ENCODE peak calls at places on chromosomes 4 and X, in eight cellular contexts. One of them, this sample, is unnamed.

GRCh38 chr4:22099896-22100295 is 151.3 kb upstream of the KCNIP4 start:
- DNase-seq in Panc1: no peak
- DNase-seq in suprapubic skin: no peak
- DNase-seq in esophagus muscularis mucosa: no peak
- DNase-seq in breast epithelium: no peak
- DNase-seq in HL-60: no peak
- DNase-seq in GM12892: no peak
- DNase-seq in sigmoid colon: no peak
- DNase-seq in this sample: no peak

GRCh38 chr4:119053245-119053644 is 82.4 kb upstream of the MYOZ2 start:
- DNase-seq in Panc1: no peak
- DNase-seq in suprapubic skin: no peak
- DNase-seq in esophagus muscularis mucosa: no peak
- DNase-seq in breast epithelium: no peak
- DNase-seq in HL-60: no peak
- DNase-seq in GM12892: no peak
- DNase-seq in sigmoid colon: no peak
- DNase-seq in this sample: no peak

GRCh38 chr4:2298548-2298991 is 36.7 kb upstream of the MXD4 start:
- DNase-seq in Panc1: no peak
- DNase-seq in suprapubic skin: no peak
- DNase-seq in esophagus muscularis mucosa: no peak
- DNase-seq in breast epithelium: no peak
- DNase-seq in HL-60: no peak
- DNase-seq in GM12892: peak
- DNase-seq in sigmoid colon: no peak
- DNase-seq in this sample: no peak

GRCh38 chrX:100650841-100651240 is 6.8 kb downstream of the SRPX2 start:
- DNase-seq in Panc1: no peak
- DNase-seq in suprapubic skin: no peak
- DNase-seq in esophagus muscularis mucosa: no peak
- DNase-seq in breast epithelium: no peak
- DNase-seq in HL-60: no peak
- DNase-seq in GM12892: no peak
- DNase-seq in sigmoid colon: no peak
- DNase-seq in this sample: no peak

GRCh38 chrX:149513713-149514427 is 8.8 kb upstream of the IDS start:
- DNase-seq in Panc1: no peak
- DNase-seq in suprapubic skin: no peak
- DNase-seq in esophagus muscularis mucosa: no peak
- DNase-seq in breast epithelium: no peak
- DNase-seq in HL-60: no peak
- DNase-seq in GM12892: no peak
- DNase-seq in sigmoid colon: no peak
- DNase-seq in this sample: no peak

GRCh38 chr4:72314869-72315268 is 254.2 kb downstream of the ADAMTS3 start:
- DNase-seq in Panc1: no peak
- DNase-seq in suprapubic skin: no peak
- DNase-seq in esophagus muscularis mucosa: no peak
- DNase-seq in breast epithelium: no peak
- DNase-seq in HL-60: no peak
- DNase-seq in GM12892: no peak
- DNase-seq in sigmoid colon: no peak
- DNase-seq in this sample: no peak

GRCh38 chr4:7654550-7655266 is 220.0 kb upstream of the PSAPL1 start:
- DNase-seq in Panc1: no peak
- DNase-seq in suprapubic skin: no peak
- DNase-seq in esophagus muscularis mucosa: no peak
- DNase-seq in breast epithelium: no peak
- DNase-seq in HL-60: no peak
- DNase-seq in GM12892: no peak
- DNase-seq in sigmoid colon: no peak
- DNase-seq in this sample: no peak

GRCh38 chrX:15750611-15751159 is 12.6 kb downstream of the CA5B start:
- DNase-seq in Panc1: no peak
- DNase-seq in suprapubic skin: no peak
- DNase-seq in esophagus muscularis mucosa: no peak
- DNase-seq in breast epithelium: no peak
- DNase-seq in HL-60: no peak
- DNase-seq in GM12892: no peak
- DNase-seq in sigmoid colon: no peak
- DNase-seq in this sample: no peak

GRCh38 chrX:68461541-68461940 is 28.2 kb upstream of the OPHN1 start:
- DNase-seq in Panc1: no peak
- DNase-seq in suprapubic skin: no peak
- DNase-seq in esophagus muscularis mucosa: no peak
- DNase-seq in breast epithelium: no peak
- DNase-seq in HL-60: no peak
- DNase-seq in GM12892: no peak
- DNase-seq in sigmoid colon: no peak
- DNase-seq in this sample: no peak

GRCh38 chr4:70940134-70940533 is 38.0 kb downstream of the MOB1B start:
- DNase-seq in Panc1: no peak
- DNase-seq in suprapubic skin: no peak
- DNase-seq in esophagus muscularis mucosa: no peak
- DNase-seq in breast epithelium: no peak
- DNase-seq in HL-60: no peak
- DNase-seq in GM12892: no peak
- DNase-seq in sigmoid colon: no peak
- DNase-seq in this sample: no peak

GRCh38 chrX:71053217-71053621 is 14.9 kb downstream of the SNX12 start:
- DNase-seq in Panc1: no peak
- DNase-seq in suprapubic skin: no peak
- DNase-seq in esophagus muscularis mucosa: no peak
- DNase-seq in breast epithelium: no peak
- DNase-seq in HL-60: no peak
- DNase-seq in GM12892: no peak
- DNase-seq in sigmoid colon: no peak
- DNase-seq in this sample: no peak

GRCh38 chr4:20629180-20630115 is 70.8 kb upstream of the PACRGL start:
- DNase-seq in Panc1: no peak
- DNase-seq in suprapubic skin: no peak
- DNase-seq in esophagus muscularis mucosa: no peak
- DNase-seq in breast epithelium: no peak
- DNase-seq in HL-60: peak
- DNase-seq in GM12892: no peak
- DNase-seq in sigmoid colon: no peak
- DNase-seq in this sample: no peak

GRCh38 chr4:182800216-182800515 is 117.0 kb downstream of the DCTD start:
- DNase-seq in Panc1: no peak
- DNase-seq in suprapubic skin: no peak
- DNase-seq in esophagus muscularis mucosa: no peak
- DNase-seq in breast epithelium: no peak
- DNase-seq in HL-60: no peak
- DNase-seq in GM12892: no peak
- DNase-seq in sigmoid colon: no peak
- DNase-seq in this sample: no peak

GRCh38 chr4:157217708-157218107 is 2.8 kb upstream of the GRIA2 start:
- DNase-seq in Panc1: no peak
- DNase-seq in suprapubic skin: no peak
- DNase-seq in esophagus muscularis mucosa: no peak
- DNase-seq in breast epithelium: no peak
- DNase-seq in HL-60: no peak
- DNase-seq in GM12892: no peak
- DNase-seq in sigmoid colon: no peak
- DNase-seq in this sample: no peak

GRCh38 chrX:18252644-18253359 is 32.1 kb upstream of the BEND2 start:
- DNase-seq in Panc1: no peak
- DNase-seq in suprapubic skin: no peak
- DNase-seq in esophagus muscularis mucosa: no peak
- DNase-seq in breast epithelium: no peak
- DNase-seq in HL-60: no peak
- DNase-seq in GM12892: no peak
- DNase-seq in sigmoid colon: no peak
- DNase-seq in this sample: no peak

GRCh38 chr4:76562851-76563803 is 128.1 kb downstream of the SHROOM3 start:
- DNase-seq in Panc1: no peak
- DNase-seq in suprapubic skin: no peak
- DNase-seq in esophagus muscularis mucosa: no peak
- DNase-seq in breast epithelium: no peak
- DNase-seq in HL-60: no peak
- DNase-seq in GM12892: no peak
- DNase-seq in sigmoid colon: no peak
- DNase-seq in this sample: no peak

GRCh38 chrX:71160475-71160874 is 15.8 kb downstream of the NLGN3 start:
- DNase-seq in Panc1: no peak
- DNase-seq in suprapubic skin: no peak
- DNase-seq in esophagus muscularis mucosa: no peak
- DNase-seq in breast epithelium: no peak
- DNase-seq in HL-60: no peak
- DNase-seq in GM12892: no peak
- DNase-seq in sigmoid colon: no peak
- DNase-seq in this sample: no peak

GRCh38 chr4:70895846-70896435 is 6.2 kb upstream of the MOB1B start:
- DNase-seq in Panc1: no peak
- DNase-seq in suprapubic skin: no peak
- DNase-seq in esophagus muscularis mucosa: no peak
- DNase-seq in breast epithelium: no peak
- DNase-seq in HL-60: no peak
- DNase-seq in GM12892: no peak
- DNase-seq in sigmoid colon: no peak
- DNase-seq in this sample: no peak

GRCh38 chrX:30748337-30748960 is 95.2 kb downstream of the GK start:
- DNase-seq in Panc1: no peak
- DNase-seq in suprapubic skin: no peak
- DNase-seq in esophagus muscularis mucosa: no peak
- DNase-seq in breast epithelium: no peak
- DNase-seq in HL-60: no peak
- DNase-seq in GM12892: no peak
- DNase-seq in sigmoid colon: no peak
- DNase-seq in this sample: no peak

GRCh38 chr4:173505924-173506779 is 23.9 kb downstream of the HAND2 start:
- DNase-seq in Panc1: no peak
- DNase-seq in suprapubic skin: peak
- DNase-seq in esophagus muscularis mucosa: peak
- DNase-seq in breast epithelium: no peak
- DNase-seq in HL-60: peak
- DNase-seq in GM12892: no peak
- DNase-seq in sigmoid colon: peak
- DNase-seq in this sample: no peak

GRCh38 chr4:157739237-157739636 is 433.6 kb downstream of the GASK1B start:
- DNase-seq in Panc1: no peak
- DNase-seq in suprapubic skin: no peak
- DNase-seq in esophagus muscularis mucosa: no peak
- DNase-seq in breast epithelium: no peak
- DNase-seq in HL-60: no peak
- DNase-seq in GM12892: no peak
- DNase-seq in sigmoid colon: no peak
- DNase-seq in this sample: no peak

GRCh38 chr4:159003420-159004253 is 99.2 kb upstream of the RAPGEF2 start:
- DNase-seq in Panc1: no peak
- DNase-seq in suprapubic skin: no peak
- DNase-seq in esophagus muscularis mucosa: no peak
- DNase-seq in breast epithelium: no peak
- DNase-seq in HL-60: no peak
- DNase-seq in GM12892: no peak
- DNase-seq in sigmoid colon: no peak
- DNase-seq in this sample: no peak

GRCh38 chrX:111041018-111041462 is 55.0 kb upstream of the PAK3 start:
- DNase-seq in Panc1: no peak
- DNase-seq in suprapubic skin: no peak
- DNase-seq in esophagus muscularis mucosa: no peak
- DNase-seq in breast epithelium: peak
- DNase-seq in HL-60: peak
- DNase-seq in GM12892: no peak
- DNase-seq in sigmoid colon: no peak
- DNase-seq in this sample: no peak

GRCh38 chr4:26162095-26162494 is 158.7 kb upstream of the RBPJ start:
- DNase-seq in Panc1: no peak
- DNase-seq in suprapubic skin: no peak
- DNase-seq in esophagus muscularis mucosa: no peak
- DNase-seq in breast epithelium: no peak
- DNase-seq in HL-60: no peak
- DNase-seq in GM12892: no peak
- DNase-seq in sigmoid colon: no peak
- DNase-seq in this sample: no peak
- TF ChIP-seq POLR2AphosphoS5 in Panc1: no peak
- TF ChIP-seq POLR2AphosphoS5 in suprapubic skin: no peak
- TF ChIP-seq POLR2AphosphoS5 in esophagus muscularis mucosa: no peak
- TF ChIP-seq POLR2AphosphoS5 in breast epithelium: no peak
- TF ChIP-seq POLR2AphosphoS5 in HL-60: no peak
- TF ChIP-seq POLR2AphosphoS5 in GM12892: no peak
- TF ChIP-seq POLR2AphosphoS5 in sigmoid colon: no peak
- TF ChIP-seq POLR2AphosphoS5 in this sample: no peak

GRCh38 chr4:184599492-184600135 is 49.6 kb downstream of the CASP3 start:
- DNase-seq in Panc1: no peak
- DNase-seq in suprapubic skin: no peak
- DNase-seq in esophagus muscularis mucosa: no peak
- DNase-seq in breast epithelium: no peak
- DNase-seq in HL-60: no peak
- DNase-seq in GM12892: no peak
- DNase-seq in sigmoid colon: no peak
- DNase-seq in this sample: no peak
- TF ChIP-seq POLR2AphosphoS5 in Panc1: no peak
- TF ChIP-seq POLR2AphosphoS5 in suprapubic skin: no peak
- TF ChIP-seq POLR2AphosphoS5 in esophagus muscularis mucosa: no peak
- TF ChIP-seq POLR2AphosphoS5 in breast epithelium: no peak
- TF ChIP-seq POLR2AphosphoS5 in HL-60: no peak
- TF ChIP-seq POLR2AphosphoS5 in GM12892: no peak
- TF ChIP-seq POLR2AphosphoS5 in sigmoid colon: no peak
- TF ChIP-seq POLR2AphosphoS5 in this sample: no peak

GRCh38 chrX:74458738-74459137 is 37.4 kb downstream of the SLC16A2 start:
- DNase-seq in Panc1: peak
- DNase-seq in suprapubic skin: no peak
- DNase-seq in esophagus muscularis mucosa: no peak
- DNase-seq in breast epithelium: no peak
- DNase-seq in HL-60: no peak
- DNase-seq in GM12892: no peak
- DNase-seq in sigmoid colon: no peak
- DNase-seq in this sample: no peak
- TF ChIP-seq POLR2AphosphoS5 in Panc1: no peak
- TF ChIP-seq POLR2AphosphoS5 in suprapubic skin: no peak
- TF ChIP-seq POLR2AphosphoS5 in esophagus muscularis mucosa: no peak
- TF ChIP-seq POLR2AphosphoS5 in breast epithelium: no peak
- TF ChIP-seq POLR2AphosphoS5 in HL-60: no peak
- TF ChIP-seq POLR2AphosphoS5 in GM12892: no peak
- TF ChIP-seq POLR2AphosphoS5 in sigmoid colon: no peak
- TF ChIP-seq POLR2AphosphoS5 in this sample: no peak

GRCh38 chr4:155512069-155512468 is 135.3 kb upstream of the MAP9 start:
- DNase-seq in Panc1: no peak
- DNase-seq in suprapubic skin: no peak
- DNase-seq in esophagus muscularis mucosa: no peak
- DNase-seq in breast epithelium: no peak
- DNase-seq in HL-60: no peak
- DNase-seq in GM12892: no peak
- DNase-seq in sigmoid colon: no peak
- DNase-seq in this sample: no peak

GRCh38 chr4:155514628-155515027 is 137.9 kb upstream of the MAP9 start:
- DNase-seq in Panc1: no peak
- DNase-seq in suprapubic skin: no peak
- DNase-seq in esophagus muscularis mucosa: no peak
- DNase-seq in breast epithelium: no peak
- DNase-seq in HL-60: no peak
- DNase-seq in GM12892: no peak
- DNase-seq in sigmoid colon: no peak
- DNase-seq in this sample: no peak

GRCh38 chr4:155510771-155511170 is 134.0 kb upstream of the MAP9 start:
- DNase-seq in Panc1: no peak
- DNase-seq in suprapubic skin: no peak
- DNase-seq in esophagus muscularis mucosa: no peak
- DNase-seq in breast epithelium: no peak
- DNase-seq in HL-60: no peak
- DNase-seq in GM12892: no peak
- DNase-seq in sigmoid colon: no peak
- DNase-seq in this sample: no peak

GRCh38 chr4:155515444-155515843 is 138.7 kb upstream of the MAP9 start:
- DNase-seq in Panc1: no peak
- DNase-seq in suprapubic skin: no peak
- DNase-seq in esophagus muscularis mucosa: no peak
- DNase-seq in breast epithelium: no peak
- DNase-seq in HL-60: no peak
- DNase-seq in GM12892: no peak
- DNase-seq in sigmoid colon: no peak
- DNase-seq in this sample: no peak

GRCh38 chr4:155512812-155513211 is 136.0 kb upstream of the MAP9 start:
- DNase-seq in Panc1: no peak
- DNase-seq in suprapubic skin: no peak
- DNase-seq in esophagus muscularis mucosa: no peak
- DNase-seq in breast epithelium: no peak
- DNase-seq in HL-60: no peak
- DNase-seq in GM12892: no peak
- DNase-seq in sigmoid colon: no peak
- DNase-seq in this sample: no peak
- TF ChIP-seq POLR2AphosphoS5 in Panc1: no peak
- TF ChIP-seq POLR2AphosphoS5 in suprapubic skin: no peak
- TF ChIP-seq POLR2AphosphoS5 in esophagus muscularis mucosa: no peak
- TF ChIP-seq POLR2AphosphoS5 in breast epithelium: no peak
- TF ChIP-seq POLR2AphosphoS5 in HL-60: no peak
- TF ChIP-seq POLR2AphosphoS5 in GM12892: no peak
- TF ChIP-seq POLR2AphosphoS5 in sigmoid colon: peak
- TF ChIP-seq POLR2AphosphoS5 in this sample: no peak

This sample was measured in GM12891.